ENCODE peak calls at places on chromosomes 4 and X, in seven cellular contexts. D is NCI-H2081 treated with DMSO at 0.1 percent for 48 hours; T is stimulated activated CD4-positive, alpha-beta T cell treated with anti-CD3 and anti-CD28 coated beads, Interleukin-12 subunit alpha, Interleukin-12 subunit beta, amount 100 ng/mL, for 48 hours; Q is foreskin fibroblast; S is stimulated activated CD8-positive, alpha-beta memory T cell treated with anti-CD3 and anti-CD28 coated beads, Interleukin-15, amount 100 ng/mL, for 48 hours; K is NAMALWA; R is uterus. Z is an unnamed sample.

GRCh38 chr4:106344324-106344970 is 24.1 kb downstream of the GIMD1 start:
- DNase-seq in S (no peak), D (no peak), T (no peak), K (no peak), R (no peak), Q (no peak), Z (no peak)

GRCh38 chrX:148049441-148049840 is 68.3 kb downstream of the FMR1NB start:
- DNase-seq in D (no peak), K (peak), Q (no peak), R (no peak), S (no peak), T (no peak), Z (no peak)

GRCh38 chr4:7557447-7557846 is 122.7 kb upstream of the PSAPL1 start:
- DNase-seq in T (no peak), K (no peak), R (no peak), Q (peak), D (no peak), S (no peak), Z (no peak)

GRCh38 chr4:158824425-158825274 is 55.8 kb downstream of the FNIP2 start:
- DNase-seq in T (no peak), R (no peak), Q (no peak), K (no peak), D (no peak), S (no peak), Z (no peak)

GRCh38 chrX:50579955-50580354 is 109.3 kb upstream of the DGKK start:
- DNase-seq in K (peak), R (peak), S (no peak), D (peak), T (no peak), Q (peak), Z (no peak)

GRCh38 chr4:40046311-40046980 is 10.2 kb upstream of the N4BP2 start:
- DNase-seq in T (peak), Q (no peak), K (no peak), R (no peak), S (no peak), D (no peak), Z (no peak)

GRCh38 chrX:49710744-49711319 is 15.0 kb upstream of the PAGE1 start:
- DNase-seq in K (no peak), T (no peak), R (no peak), D (no peak), Q (no peak), S (no peak), Z (no peak)

GRCh38 chr4:6343950-6344408 is 74.3 kb downstream of the WFS1 start:
- DNase-seq in T (no peak), K (no peak), Q (peak), R (no peak), D (no peak), S (no peak), Z (peak)